ENCODE peak calls at places on chromosomes 7 and 10, in five cellular contexts. C is pancreas, N is transverse colon, E is D721Med, S is BJ. V is an unnamed sample.

GRCh38 chr10:110681023-110681681 is 37.0 kb downstream of the RBM20 start:
- DNase-seq in C (peak), N (peak), E (peak), S (no peak), V (peak)

GRCh38 chr7:3955751-3956696 is 655.0 kb downstream of the SDK1 start:
- DNase-seq in C (no peak), N (peak), E (no peak), S (no peak), V (no peak)

GRCh38 chr10:43138757-43139241 is 554 bp downstream of the CSGALNACT2 start:
- DNase-seq in C (no peak), N (peak), E (no peak), S (no peak), V (no peak)

GRCh38 chr10:76036410-76036940 is 605.1 kb downstream of the LRMDA start:
- DNase-seq in C (peak), N (peak), E (no peak), S (no peak), V (peak)

GRCh38 chr10:4344544-4344994 is 481.4 kb upstream of the AKR1E2 start:
- DNase-seq in C (no peak), N (peak), E (no peak), S (peak), V (peak)

GRCh38 chr10:43795639-43796038 is 147.0 kb upstream of the ZNF32 start:
- DNase-seq in C (no peak), N (no peak), E (no peak), S (no peak), V (no peak)

GRCh38 chr10:21989453-21990154 is 13.9 kb downstream of the DNAJC1 start:
- DNase-seq in C (peak), N (peak), E (no peak), S (peak), V (peak)

GRCh38 chr7:121178869-121179497 is 149.8 kb upstream of the WNT16 start:
- DNase-seq in C (no peak), N (no peak), E (no peak), S (no peak), V (no peak)

GRCh38 chr7:128908750-128909385 is 1.6 kb downstream of the KCP start:
- DNase-seq in C (no peak), N (no peak), E (no peak), S (no peak), V (no peak)

GRCh38 chr10:111109506-111110242 is 32.8 kb downstream of the ADRA2A start:
- DNase-seq in C (no peak), N (no peak), E (no peak), S (no peak), V (no peak)

GRCh38 chr7:19248681-19249080 is 103.5 kb upstream of the FERD3L start:
- DNase-seq in C (no peak), N (no peak), E (no peak), S (no peak), V (no peak)

GRCh38 chr10:1957057-1957456 is 219.7 kb upstream of the ADARB2 start:
- DNase-seq in C (no peak), N (no peak), E (no peak), S (no peak), V (no peak)

GRCh38 chr7:91657386-91658120 is 222.9 kb downstream of the MTERF1 start:
- DNase-seq in C (no peak), N (no peak), E (no peak), S (peak), V (no peak)

GRCh38 chr7:132152490-132152889 is 423.8 kb downstream of the PLXNA4 start:
- DNase-seq in C (no peak), N (no peak), E (no peak), S (no peak), V (no peak)

GRCh38 chr10:404341-404740 is 269.1 kb downstream of the ZMYND11 start:
- DNase-seq in C (no peak), N (no peak), E (no peak), S (peak), V (no peak)

GRCh38 chr7:157158400-157158799 is 19.7 kb downstream of the UBE3C start:
- DNase-seq in C (no peak), N (no peak), E (no peak), S (no peak), V (no peak)

GRCh38 chr7:18901881-18902280 is 215.6 kb downstream of the TWIST1 start:
- DNase-seq in C (no peak), N (no peak), E (no peak), S (no peak), V (no peak)

GRCh38 chr7:133344275-133344674 is 91.4 kb downstream of the EXOC4 start:
- DNase-seq in C (no peak), N (no peak), E (no peak), S (no peak), V (no peak)

GRCh38 chr10:87545783-87546182 is 41.1 kb downstream of the MINPP1 start:
- DNase-seq in C (no peak), N (no peak), E (no peak), S (no peak), V (no peak)

GRCh38 chr7:666454-667292 is 59.8 kb upstream of the DNAAF5 start:
- DNase-seq in C (no peak), N (no peak), E (no peak), S (no peak), V (no peak)

GRCh38 chr7:664402-664775 is 62.1 kb upstream of the DNAAF5 start:
- DNase-seq in C (no peak), N (no peak), E (no peak), S (no peak), V (no peak)

GRCh38 chr7:665251-665650 is 61.2 kb upstream of the DNAAF5 start:
- DNase-seq in C (no peak), N (no peak), E (no peak), S (no peak), V (no peak)

GRCh38 chr7:668139-668871 is 58.2 kb upstream of the DNAAF5 start:
- DNase-seq in C (no peak), N (peak), E (no peak), S (peak), V (no peak)

DNA sequence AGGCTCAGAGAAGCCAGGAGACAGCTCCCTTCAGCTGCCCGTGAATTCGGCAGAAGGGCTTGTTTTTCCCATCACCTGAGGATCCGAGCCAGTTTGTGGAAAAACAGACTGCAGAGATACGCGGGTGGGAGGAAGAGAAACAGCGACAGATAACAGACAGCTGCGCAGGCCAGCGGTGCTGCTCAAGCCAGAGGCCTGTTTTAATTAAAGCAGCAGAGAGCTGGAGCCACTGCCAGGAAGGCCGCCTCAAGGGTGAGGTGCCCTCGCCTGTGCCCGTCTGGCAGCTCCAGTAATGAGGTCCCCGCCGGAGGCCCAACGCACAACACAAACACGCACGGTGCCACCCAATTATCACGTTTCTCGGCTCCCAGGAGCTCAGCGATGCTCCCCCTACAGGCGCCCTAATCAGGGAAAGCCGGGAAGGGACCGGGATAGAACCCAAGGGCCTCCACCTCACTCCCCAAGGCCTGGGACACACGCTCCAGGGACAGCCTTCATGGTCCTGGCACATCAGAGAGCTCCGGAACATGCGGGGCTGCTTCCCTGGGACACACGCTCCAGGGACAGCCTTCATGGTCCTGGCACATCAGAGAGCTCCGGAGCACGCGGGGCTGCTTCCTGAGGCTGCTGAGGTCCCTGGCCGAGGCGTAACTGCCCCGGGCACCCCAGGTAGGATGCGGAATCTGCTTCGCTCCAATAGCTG is 60.6 kb upstream of the DNAAF5 start:
- DNase-seq in C (no peak), N (no peak), E (no peak), S (no peak), V (no peak)
- TF ChIP-seq CTCF in C (no peak), N (no peak), E (no peak), S (peak), V (no peak)

GRCh38 chr7:75892634-75893272 is 13.9 kb downstream of the RHBDD2 start:
- DNase-seq in C (no peak), N (peak), E (no peak), S (no peak), V (peak)
- TF ChIP-seq CTCF in C (no peak), N (no peak), E (no peak), S (no peak), V (no peak)

DNA sequence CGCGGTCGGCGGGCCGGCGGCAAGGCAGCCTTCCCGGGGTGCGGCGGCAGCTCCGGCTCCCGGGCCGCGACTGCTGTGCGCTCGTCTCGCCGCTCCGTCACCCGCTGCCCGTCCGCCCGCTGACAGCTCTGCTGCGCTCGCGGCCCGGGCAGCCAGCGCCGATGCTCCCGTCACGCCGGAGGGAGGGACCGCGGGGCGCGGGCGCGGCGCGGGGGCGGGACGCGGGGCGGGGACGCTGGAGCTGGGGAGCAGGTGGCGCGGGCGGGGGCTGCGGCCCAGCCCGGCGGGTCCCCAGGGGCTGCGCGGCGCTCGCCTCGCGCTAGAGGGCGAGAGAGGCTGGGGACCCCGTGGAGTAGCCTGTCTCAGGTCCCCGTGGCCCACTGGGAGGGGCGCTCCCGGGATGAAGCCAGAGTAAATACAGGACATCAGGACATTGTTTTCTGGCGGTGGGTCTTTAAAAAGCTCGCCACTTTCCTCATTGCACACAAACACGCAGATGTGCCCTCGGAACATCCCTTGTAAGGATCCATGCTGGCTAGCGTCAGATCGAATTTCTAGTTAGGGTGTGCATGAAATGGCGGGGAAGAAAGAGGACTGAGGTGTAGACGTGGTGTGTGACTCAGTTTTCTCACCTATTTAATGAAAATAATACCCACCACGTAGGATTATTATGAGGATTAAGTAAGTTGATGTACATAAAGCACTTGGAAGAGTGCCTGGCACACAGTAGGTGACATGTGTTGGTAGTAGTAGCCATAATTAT is at the start of gene ELAPOR2:
- DNase-seq in C (peak), N (peak), E (peak), S (no peak), V (peak)
- TF ChIP-seq CTCF in C (no peak), N (peak), E (peak), S (peak), V (peak)

GRCh38 chr10:92594194-92594593 is 1.3 kb downstream of the KIF11 start:
- DNase-seq in C (no peak), N (no peak), E (no peak), S (no peak), V (no peak)
- TF ChIP-seq CTCF in C (no peak), N (no peak), E (no peak), S (no peak), V (no peak)

GRCh38 chr7:129952164-129952652 is 552 bp downstream of the UBE2H start:
- DNase-seq in C (peak), N (peak), E (no peak), S (no peak), V (peak)

GRCh38 chr7:129950191-129950940 is 2.4 kb downstream of the UBE2H start:
- DNase-seq in C (no peak), N (no peak), E (no peak), S (no peak), V (no peak)

GRCh38 chr7:129952653-129953560 is at the start of gene UBE2H:
- DNase-seq in C (peak), N (peak), E (peak), S (peak), V (peak)

GRCh38 chr7:129949292-129950133 is 3.2 kb downstream of the UBE2H start:
- DNase-seq in C (no peak), N (peak), E (no peak), S (peak), V (peak)

DNA sequence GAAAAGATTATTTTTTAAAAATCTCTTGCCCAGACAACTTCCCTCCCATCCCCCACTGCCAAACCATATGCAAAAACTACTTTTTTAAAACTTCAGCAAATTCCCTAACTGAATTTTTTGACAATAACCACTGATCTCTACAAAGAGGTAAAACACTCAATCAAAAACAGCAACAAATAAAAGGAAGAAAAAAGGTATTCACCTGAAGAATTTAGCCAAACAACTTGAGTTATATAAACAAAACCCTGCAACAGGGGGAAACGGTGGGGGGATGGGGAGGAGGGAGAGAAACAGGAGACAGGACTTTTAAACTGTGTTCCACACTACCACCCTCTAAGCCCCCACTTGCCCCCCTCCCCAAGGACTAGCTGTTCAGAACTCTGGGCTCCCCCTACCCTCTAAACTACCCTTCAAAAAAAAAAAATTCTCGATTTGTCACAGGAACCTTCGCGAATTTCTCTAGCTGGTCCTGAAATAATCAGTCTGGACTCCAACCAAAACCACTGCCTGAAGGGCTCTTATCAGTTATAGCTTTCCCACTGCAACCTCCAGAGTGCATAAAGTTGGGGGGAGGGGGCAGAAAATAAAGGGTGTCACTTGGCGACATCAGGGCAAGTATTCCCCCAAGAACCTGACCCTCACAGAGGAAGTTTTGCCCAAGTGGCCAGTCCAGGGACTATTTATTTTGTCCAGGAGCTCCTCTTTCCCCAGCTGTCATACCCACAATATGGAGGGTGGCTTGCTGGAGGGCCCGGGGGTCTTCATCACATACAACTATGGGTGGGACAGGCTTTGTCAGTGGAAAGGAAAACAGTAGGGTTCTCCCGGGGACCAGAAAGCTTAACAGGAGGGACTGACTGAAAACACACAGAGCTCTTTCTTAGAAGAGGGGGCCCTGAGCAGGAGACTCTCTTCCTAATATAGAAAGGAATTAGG is 1.4 kb downstream of the UBE2H start:
- DNase-seq in C (peak), N (peak), E (no peak), S (no peak), V (no peak)
- TF ChIP-seq CTCF in C (no peak), N (peak), E (no peak), S (no peak), V (no peak)

GRCh38 chr7:30201161-30201666 is 66.4 kb downstream of the MTURN start:
- DNase-seq in C (no peak), N (no peak), E (no peak), S (no peak), V (no peak)

GRCh38 chr7:30199271-30199670 is 64.5 kb downstream of the MTURN start:
- DNase-seq in C (no peak), N (no peak), E (no peak), S (no peak), V (no peak)

GRCh38 chr7:30200591-30200990 is 65.8 kb downstream of the MTURN start:
- DNase-seq in C (no peak), N (no peak), E (no peak), S (no peak), V (no peak)

GRCh38 chr7:30202671-30203070 is 67.9 kb downstream of the MTURN start:
- DNase-seq in C (no peak), N (no peak), E (no peak), S (no peak), V (no peak)

DNA sequence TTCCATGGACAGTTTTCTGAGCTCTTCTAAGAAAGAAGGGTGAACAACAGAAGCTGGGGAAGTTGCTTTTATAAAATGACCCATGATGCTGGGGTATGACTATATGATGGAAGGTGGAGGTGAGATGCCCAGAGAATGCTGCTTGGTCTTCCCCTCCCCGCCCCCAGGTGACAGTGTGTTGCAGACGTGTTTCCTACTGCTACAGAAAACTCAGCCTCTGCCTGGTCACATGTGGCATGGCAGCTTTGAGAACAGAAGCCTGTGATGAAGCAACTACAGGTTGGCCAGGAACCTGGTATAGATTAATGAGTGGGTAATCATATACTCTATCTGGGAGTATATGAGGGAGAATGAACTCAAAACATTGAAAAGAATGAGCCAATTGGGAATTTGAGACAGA is 67.1 kb downstream of the MTURN start:
- DNase-seq in C (no peak), N (no peak), E (no peak), S (no peak), V (no peak)
- TF ChIP-seq CTCF in C (no peak), N (no peak), E (no peak), S (no peak), V (no peak)

V was measured in Calu3.